ENCODE peak calls at places on chromosomes 6 and 20, in seven cellular contexts. G, B, Q, P, U, L and Y are unnamed samples.

GRCh38 chr20:61701802-61702201 is 363.9 kb downstream of the TAF4 start:
- DNase-seq in L (no peak), U (no peak), G (no peak), Q (no peak), B (no peak), P (no peak), Y (no peak)

GRCh38 chr6:111566873-111567517 is 38.7 kb downstream of the TRAF3IP2 start:
- DNase-seq in U (peak), Q (no peak), G (peak), L (no peak), P (no peak), B (no peak), Y (no peak)

GRCh38 chr20:57526067-57526884 is 1.3 kb upstream of the CTCFL start:
- DNase-seq in L (no peak), P (peak), Q (no peak), B (no peak), G (no peak), U (no peak), Y (no peak)

GRCh38 chr6:80520195-80520594 is 413.7 kb downstream of the BCKDHB start:
- DNase-seq in G (no peak), L (no peak), P (no peak), B (no peak), Q (peak), U (no peak), Y (no peak)

GRCh38 chr6:125095501-125096301 is 57.9 kb upstream of the TPD52L1 start:
- DNase-seq in P (no peak), L (no peak), G (no peak), Q (peak), U (no peak), B (no peak), Y (no peak)

GRCh38 chr6:113909224-113909856 is 52.2 kb downstream of the MARCKS start:
- DNase-seq in B (no peak), Q (peak), G (no peak), L (no peak), U (peak), P (no peak), Y (no peak)

GRCh38 chr6:143878272-143878760 is 14.0 kb downstream of the ZC2HC1B start:
- DNase-seq in B (no peak), L (no peak), U (no peak), G (no peak), P (no peak), Q (no peak), Y (no peak)

GRCh38 chr6:11845664-11846577 is 67.3 kb upstream of the ADTRP start:
- DNase-seq in P (no peak), G (no peak), B (no peak), U (no peak), L (no peak), Q (no peak), Y (no peak)

GRCh38 chr6:133568970-133569889 is 319.7 kb upstream of the TCF21 start:
- DNase-seq in Q (peak), U (no peak), G (peak), P (peak), L (no peak), B (no peak), Y (no peak)

GRCh38 chr20:5569021-5569420 is 181.2 kb upstream of the SHLD1 start:
- DNase-seq in L (no peak), U (peak), G (no peak), B (peak), P (no peak), Q (peak), Y (no peak)

GRCh38 chr6:11536795-11537194 is 754 bp upstream of the TMEM170B start:
- DNase-seq in B (no peak), U (no peak), L (no peak), Q (no peak), P (peak), G (no peak), Y (no peak)

GRCh38 chr6:38651121-38651784 is 11.5 kb upstream of the BTBD9 start:
- DNase-seq in B (no peak), U (no peak), L (no peak), P (no peak), Q (peak), G (no peak), Y (no peak)

GRCh38 chr20:33568378-33569289 is 78.7 kb downstream of the CBFA2T2 start:
- DNase-seq in Q (no peak), P (peak), G (peak), U (no peak), L (no peak), B (no peak), Y (peak)

GRCh38 chr20:62235001-62235776 is 3.1 kb upstream of the OSBPL2 start:
- DNase-seq in G (no peak), Q (no peak), P (no peak), B (no peak), U (no peak), L (no peak), Y (no peak)

GRCh38 chr20:50645253-50646068 is 45.9 kb downstream of the RIPOR3 start:
- DNase-seq in P (peak), Q (peak), B (no peak), L (no peak), G (no peak), U (no peak), Y (no peak)

GRCh38 chr6:3230275-3231212 is 3.1 kb upstream of the TUBB2B start:
- DNase-seq in U (no peak), G (peak), Q (peak), L (no peak), P (peak), B (no peak), Y (peak)

GRCh38 chr6:5517781-5518180 is 256.5 kb downstream of the FARS2 start:
- DNase-seq in U (no peak), Q (no peak), G (peak), L (peak), P (no peak), B (no peak), Y (no peak)

GRCh38 chr6:169807699-169808607 is 56.5 kb downstream of the ERMARD start:
- DNase-seq in Q (no peak), G (no peak), B (no peak), P (peak), U (no peak), L (no peak), Y (no peak)

GRCh38 chr20:32387262-32387661 is 29.1 kb downstream of the ASXL1 start:
- DNase-seq in P (no peak), U (peak), L (no peak), Q (peak), B (no peak), G (no peak), Y (no peak)

GRCh38 chr20:19408971-19409370 is 196.5 kb downstream of the SLC24A3 start:
- DNase-seq in G (no peak), Q (no peak), B (no peak), L (no peak), U (no peak), P (no peak), Y (no peak)

GRCh38 chr6:25094726-25095125 is 159.0 kb upstream of the RIPOR2 start:
- DNase-seq in P (no peak), B (no peak), Q (no peak), U (no peak), L (no peak), G (no peak), Y (no peak)

GRCh38 chr6:108966855-108967755 is 118.9 kb downstream of the ARMC2 start:
- DNase-seq in L (no peak), B (no peak), G (no peak), U (no peak), P (peak), Q (peak), Y (no peak)

GRCh38 chr6:51541847-51542246 is 545.6 kb downstream of the PKHD1 start:
- DNase-seq in B (no peak), Q (no peak), P (no peak), G (no peak), L (no peak), U (no peak), Y (no peak)

GRCh38 chr6:13478525-13478962 is 8.9 kb downstream of the GFOD1 start:
- DNase-seq in U (no peak), G (no peak), B (no peak), L (no peak), P (no peak), Q (no peak), Y (no peak)

GRCh38 chr6:130697661-130698535 is 129.3 kb upstream of the SMLR1 start:
- DNase-seq in L (peak), P (peak), Q (peak), G (peak), U (peak), B (peak), Y (no peak)

GRCh38 chr6:167699141-167700036 is 127.3 kb upstream of the AFDN start:
- DNase-seq in U (peak), B (no peak), P (no peak), G (peak), Q (no peak), L (peak), Y (no peak)

GRCh38 chr6:19538086-19538485 is 299.1 kb upstream of the ID4 start:
- DNase-seq in G (no peak), Q (no peak), L (no peak), U (no peak), P (peak), B (no peak), Y (no peak)

GRCh38 chr6:122400121-122400450 is 634 bp downstream of the HSF2 start:
- DNase-seq in G (no peak), L (no peak), U (no peak), B (no peak), P (no peak), Q (no peak), Y (no peak)

GRCh38 chr6:151493495-151494234 is at the start of gene CCDC170:
- DNase-seq in B (no peak), G (no peak), Q (no peak), U (no peak), P (peak), L (no peak), Y (no peak)

GRCh38 chr6:88780714-88781389 is 182.6 kb downstream of the RNGTT start:
- DNase-seq in U (peak), G (peak), Q (peak), L (peak), B (peak), P (peak), Y (no peak)

GRCh38 chr20:64144144-64144912 is 19.9 kb upstream of the MYT1 start:
- DNase-seq in L (no peak), B (no peak), G (no peak), Q (no peak), P (no peak), U (no peak), Y (no peak)

GRCh38 chr6:164109770-164110140 is 695.2 kb downstream of the QKI start:
- DNase-seq in P (peak), U (no peak), L (no peak), B (no peak), G (no peak), Q (no peak), Y (no peak)

GRCh38 chr20:61869750-61870507 is 195.8 kb downstream of the TAF4 start:
- DNase-seq in Q (no peak), L (no peak), P (no peak), B (no peak), G (no peak), U (no peak), Y (no peak)

GRCh38 chr6:77123527-77123926 is 339.8 kb downstream of the HTR1B start:
- DNase-seq in P (no peak), B (no peak), L (no peak), Q (no peak), G (no peak), U (no peak), Y (no peak)

GRCh38 chr6:12528581-12529363 is 187.8 kb upstream of the PHACTR1 start:
- DNase-seq in P (no peak), G (no peak), Q (no peak), U (no peak), B (no peak), L (no peak), Y (no peak)

GRCh38 chr6:164412566-164412965 is 896.8 kb downstream of the C6orf118 start:
- DNase-seq in P (no peak), G (no peak), Q (no peak), B (no peak), U (no peak), L (no peak), Y (no peak)

GRCh38 chr6:148736779-148737412 is 9.9 kb upstream of the UST start:
- DNase-seq in L (no peak), G (no peak), B (no peak), P (no peak), Q (no peak), U (no peak), Y (no peak)